ENCODE peak calls at places on chromosomes 1 and 21, in six cellular contexts. S is AG04449, L is cardiac fibroblast, G is fibroblast of pulmonary artery, Q is dorsolateral prefrontal cortex, Z is K562. K is an unnamed sample.

GRCh38 chr1:207393610-207394009 is 60.5 kb upstream of the CR2 start:
- DNase-seq in G (peak), L (peak), Q (no peak), Z (no peak), S (peak), K (peak)

GRCh38 chr1:50976111-50976889 is 6.3 kb downstream of the CDKN2C start:
- DNase-seq in S (no peak), Z (peak), Q (no peak), G (no peak), L (no peak), K (no peak)

GRCh38 chr1:15180189-15180588 is 26.6 kb downstream of the TMEM51 start:
- DNase-seq in G (no peak), L (no peak), S (no peak), Z (no peak), Q (peak), K (no peak)

GRCh38 chr1:3352084-3352951 is 102.1 kb upstream of the ARHGEF16 start:
- DNase-seq in L (peak), Q (peak), S (peak), G (peak), Z (no peak), K (peak)

GRCh38 chr1:163093579-163093978 is 24.4 kb downstream of the RGS4 start:
- DNase-seq in L (no peak), Q (no peak), S (no peak), G (no peak), Z (no peak), K (no peak)

GRCh38 chr1:208045410-208046252 is 134.7 kb upstream of the CD34 start:
- DNase-seq in Q (no peak), G (no peak), L (no peak), Z (no peak), S (no peak), K (no peak)

GRCh38 chr21:17451364-17451869 is 61.4 kb upstream of the CXADR start:
- DNase-seq in G (peak), S (no peak), Z (no peak), Q (no peak), L (peak), K (peak)

GRCh38 chr1:109624215-109625010 is 4.8 kb downstream of the AMPD2 start:
- DNase-seq in S (no peak), Q (no peak), L (peak), G (no peak), Z (no peak), K (no peak)

GRCh38 chr1:48469616-48470500 is 2.1 kb downstream of the SPATA6 start:
- DNase-seq in Z (no peak), S (peak), Q (peak), G (peak), L (peak), K (peak)

GRCh38 chr1:224879404-224879803 is 50.1 kb upstream of the DNAH14 start:
- DNase-seq in G (peak), L (peak), S (no peak), Z (no peak), Q (no peak), K (peak)

GRCh38 chr1:177568702-177569101 is 397.9 kb downstream of the BRINP2 start:
- DNase-seq in G (no peak), S (no peak), Z (no peak), L (no peak), Q (no peak), K (no peak)

GRCh38 chr1:25738507-25738906 is 61.5 kb upstream of the SELENON start:
- DNase-seq in G (no peak), L (no peak), Q (peak), Z (no peak), S (no peak), K (no peak)

GRCh38 chr1:244273262-244273844 is 178.4 kb downstream of the ADSS2 start:
- DNase-seq in G (no peak), Z (no peak), S (no peak), L (no peak), Q (no peak), K (no peak)

GRCh38 chr1:53449026-53449425 is 10.2 kb upstream of the DMRTB1 start:
- DNase-seq in G (peak), L (peak), Q (no peak), S (peak), Z (no peak), K (peak)

GRCh38 chr1:153627797-153628626 is at the start of gene S100A1:
- DNase-seq in Q (peak), Z (peak), G (no peak), S (no peak), L (no peak), K (no peak)

GRCh38 chr1:63693956-63694607 is 79.7 kb upstream of the ROR1 start:
- DNase-seq in Q (no peak), S (no peak), L (peak), Z (no peak), G (no peak), K (peak)

GRCh38 chr1:22350171-22350961 is 101.3 kb upstream of the ZBTB40 start:
- DNase-seq in G (no peak), S (no peak), Z (no peak), L (no peak), Q (no peak), K (no peak)

GRCh38 chr21:32806810-32807386 is 35.3 kb upstream of the PAXBP1 start:
- DNase-seq in S (no peak), Q (no peak), L (no peak), Z (no peak), G (peak), K (peak)

GRCh38 chr1:96596226-96596625 is 125.4 kb upstream of the PTBP2 start:
- DNase-seq in L (peak), S (no peak), G (peak), Z (peak), Q (no peak), K (peak)

GRCh38 chr21:42056996-42057689 is 14.0 kb upstream of the UMODL1 start:
- DNase-seq in S (peak), Q (peak), L (peak), Z (no peak), G (peak), K (peak)
- H3K4me3 ChIP-seq in S (no peak), Q (no peak), L (no peak), Z (no peak), G (no peak), K (peak)

GRCh38 chr1:235075955-235076308 is 52.7 kb downstream of the TOMM20 start:
- DNase-seq in G (no peak), Q (no peak), S (no peak), L (no peak), Z (no peak), K (no peak)
- TF ChIP-seq CTCF in G (peak), Q (no peak), S (peak), L (no peak), Z (no peak), K (peak)

DNA sequence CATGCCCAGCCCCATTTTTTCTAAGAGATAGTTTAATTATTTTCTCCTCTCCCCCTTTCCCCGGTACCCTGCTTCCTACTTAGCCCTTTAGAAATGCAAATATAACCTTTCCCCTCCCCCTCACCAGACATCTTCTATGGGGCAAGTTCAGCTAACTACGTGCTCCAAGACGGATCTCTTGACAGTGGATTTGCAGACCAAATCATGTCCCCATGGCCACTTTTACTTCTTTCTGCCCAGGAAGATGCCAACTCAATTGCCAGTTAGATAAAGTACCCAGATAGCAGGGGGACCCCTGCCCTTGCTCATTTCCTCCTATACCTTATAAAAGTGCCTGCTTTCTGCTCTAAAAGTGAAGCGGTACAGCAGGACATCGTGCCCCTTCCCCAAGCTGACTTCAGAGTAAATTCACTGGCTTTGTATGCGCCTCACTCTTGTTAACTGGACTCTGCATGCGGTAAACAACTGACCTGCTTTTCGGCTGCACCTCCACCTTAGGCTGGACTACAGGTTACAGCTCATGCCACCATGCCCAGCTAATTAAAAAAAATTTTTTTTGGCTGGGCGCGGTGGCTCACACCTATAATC is 7.4 kb downstream of the DNAJC11 start:
- DNase-seq in L (no peak), G (no peak), Z (no peak), S (no peak), Q (no peak), K (no peak)
- H3K4me3 ChIP-seq in L (no peak), G (no peak), Z (no peak), S (no peak), Q (no peak), K (no peak)

DNA sequence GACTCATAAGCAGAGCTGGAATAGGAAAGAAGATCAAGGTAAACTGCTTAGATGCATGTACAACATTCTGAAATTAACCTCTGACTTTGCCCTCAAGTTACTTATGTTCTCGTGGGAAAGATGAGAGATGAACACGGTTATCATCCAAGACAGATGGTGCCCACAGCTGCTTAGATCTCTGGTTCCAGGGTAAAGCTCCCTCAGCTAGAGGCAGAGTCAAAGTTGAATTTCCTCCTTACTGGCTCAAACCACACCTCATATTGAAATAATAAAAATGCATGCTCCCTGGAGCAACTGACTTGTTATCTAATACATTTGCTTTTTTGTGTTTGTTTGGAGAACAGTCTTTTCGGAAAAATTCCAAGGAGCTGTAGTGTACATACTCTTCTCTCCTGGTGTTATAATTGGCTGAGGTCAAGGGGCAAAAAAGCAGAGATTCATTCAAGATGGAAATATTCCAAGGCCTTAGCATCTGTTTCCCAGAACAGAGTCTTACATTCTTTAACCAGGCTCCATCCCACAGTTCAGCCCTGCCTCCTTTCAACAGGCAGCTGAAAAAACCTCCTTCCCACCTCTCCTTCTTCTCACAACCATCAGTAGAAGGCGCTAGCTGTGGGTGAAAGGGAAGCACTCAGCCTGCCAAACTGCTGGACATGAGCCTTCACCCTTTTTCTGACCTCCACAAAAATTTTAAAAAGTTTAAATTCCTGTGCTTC is 43.6 kb upstream of the FMO2 start:
- DNase-seq in S (peak), G (peak), Z (no peak), Q (no peak), L (peak), K (peak)
- TF ChIP-seq CTCF in S (peak), G (peak), Z (no peak), Q (no peak), L (peak), K (peak)